ENCODE peak calls at places on chromosomes 11 and 22, in five cellular contexts. One of them, this sample, is unnamed.

GRCh38 chr11:20000393-20001134 is 159.7 kb downstream of the DBX1 start:
- DNase-seq in mesenchymal stem cell: peak; percentile 71
- DNase-seq in H1: peak; percentile 72
- DNase-seq in IMR-90: no peak
- DNase-seq in mesendoderm: peak; percentile 95
- DNase-seq in this sample: peak; percentile 87

GRCh38 chr11:117477721-117478120 is 150.1 kb downstream of the CEP164 start:
- DNase-seq in H1: no peak
- DNase-seq in mesendoderm: no peak
- DNase-seq in IMR-90: no peak
- DNase-seq in mesenchymal stem cell: no peak
- DNase-seq in this sample: no peak

GRCh38 chr11:126500981-126501380 is 145.5 kb downstream of the ST3GAL4 start:
- DNase-seq in H1: no peak
- DNase-seq in mesenchymal stem cell: no peak
- DNase-seq in IMR-90: no peak
- DNase-seq in mesendoderm: no peak
- DNase-seq in this sample: no peak

GRCh38 chr11:107999759-108000455 is 8.8 kb upstream of the CUL5 start:
- DNase-seq in mesendoderm: peak; percentile 92
- DNase-seq in IMR-90: peak; percentile 28
- DNase-seq in H1: peak; percentile 72
- DNase-seq in mesenchymal stem cell: peak; percentile 68
- DNase-seq in this sample: peak; percentile 38

GRCh38 chr22:44025171-44026065 is 1.3 kb downstream of the PARVB start:
- DNase-seq in mesendoderm: no peak
- DNase-seq in H1: no peak
- DNase-seq in mesenchymal stem cell: no peak
- DNase-seq in IMR-90: no peak
- DNase-seq in this sample: no peak

GRCh38 chr11:113952070-113952469 is 22.8 kb upstream of the HTR3A start:
- DNase-seq in mesenchymal stem cell: no peak
- DNase-seq in mesendoderm: no peak
- DNase-seq in H1: no peak
- DNase-seq in IMR-90: no peak
- DNase-seq in this sample: no peak

GRCh38 chr22:44738347-44738715 is 14.0 kb upstream of the ARHGAP8 start:
- DNase-seq in mesendoderm: peak; percentile 69
- DNase-seq in H1: peak; percentile 54
- DNase-seq in mesenchymal stem cell: no peak
- DNase-seq in IMR-90: peak; percentile 17
- DNase-seq in this sample: no peak

GRCh38 chr11:528166-528814 is 7.1 kb downstream of the HRAS start:
- DNase-seq in mesendoderm: no peak
- DNase-seq in H1: no peak
- DNase-seq in mesenchymal stem cell: no peak
- DNase-seq in IMR-90: no peak
- DNase-seq in this sample: no peak

GRCh38 chr11:32109138-32109537 is 18.3 kb downstream of the RCN1 start:
- DNase-seq in H1: no peak
- DNase-seq in IMR-90: peak; percentile 94
- DNase-seq in mesenchymal stem cell: peak; percentile 61
- DNase-seq in mesendoderm: no peak
- DNase-seq in this sample: no peak

GRCh38 chr11:6319879-6320410 is 356 bp downstream of the CAVIN3 start:
- DNase-seq in H1: no peak
- DNase-seq in mesenchymal stem cell: peak; percentile 91
- DNase-seq in IMR-90: peak; percentile 91
- DNase-seq in mesendoderm: peak; percentile 96
- DNase-seq in this sample: peak; percentile 71

GRCh38 chr22:26887456-26887855 is 230.1 kb downstream of the MIAT start:
- DNase-seq in mesendoderm: peak; percentile 46
- DNase-seq in mesenchymal stem cell: peak; percentile 83
- DNase-seq in IMR-90: peak; percentile 74
- DNase-seq in H1: no peak
- DNase-seq in this sample: no peak

GRCh38 chr22:36252754-36253522 is at the start of gene APOL1:
- DNase-seq in mesenchymal stem cell: peak; percentile 72
- DNase-seq in IMR-90: peak; percentile 43
- DNase-seq in H1: no peak
- DNase-seq in mesendoderm: no peak
- DNase-seq in this sample: no peak

GRCh38 chr22:29022101-29022817 is 39.4 kb downstream of the C22orf31 start:
- DNase-seq in IMR-90: no peak
- DNase-seq in H1: no peak
- DNase-seq in mesendoderm: no peak
- DNase-seq in mesenchymal stem cell: no peak
- DNase-seq in this sample: no peak

GRCh38 chr11:67584205-67584880 is 731 bp downstream of the GSTP1 start:
- DNase-seq in mesendoderm: peak; percentile 69
- DNase-seq in mesenchymal stem cell: peak; percentile 65
- DNase-seq in H1: peak; percentile 60
- DNase-seq in IMR-90: peak; percentile 54
- DNase-seq in this sample: no peak

GRCh38 chr22:37284126-37284806 is 2.0 kb downstream of the CYTH4 start:
- DNase-seq in mesenchymal stem cell: no peak
- DNase-seq in mesendoderm: no peak
- DNase-seq in IMR-90: no peak
- DNase-seq in H1: no peak
- DNase-seq in this sample: no peak
- H3K4me3 ChIP-seq in mesenchymal stem cell: no peak overlapping the region
- H3K4me3 ChIP-seq in mesendoderm: no peak overlapping the region
- H3K4me3 ChIP-seq in IMR-90: no peak overlapping the region
- H3K4me3 ChIP-seq in H1: no peak overlapping the region
- H3K4me3 ChIP-seq in this sample: no peak overlapping the region

GRCh38 chr11:2471804-2472096 is 26.9 kb downstream of the KCNQ1 start:
- DNase-seq in H1: no peak
- DNase-seq in mesendoderm: no peak
- DNase-seq in mesenchymal stem cell: no peak
- DNase-seq in IMR-90: no peak
- DNase-seq in this sample: no peak

GRCh38 chr11:2473361-2474058 is 28.7 kb downstream of the KCNQ1 start:
- DNase-seq in mesendoderm: no peak
- DNase-seq in H1: no peak
- DNase-seq in mesenchymal stem cell: no peak
- DNase-seq in IMR-90: no peak
- DNase-seq in this sample: no peak

GRCh38 chr11:2470495-2470894 is 25.7 kb downstream of the KCNQ1 start:
- DNase-seq in mesendoderm: no peak
- DNase-seq in IMR-90: no peak
- DNase-seq in H1: no peak
- DNase-seq in mesenchymal stem cell: no peak
- DNase-seq in this sample: no peak

GRCh38 chr11:2472428-2473186 is 27.8 kb downstream of the KCNQ1 start:
- DNase-seq in H1: no peak
- DNase-seq in mesendoderm: no peak
- DNase-seq in mesenchymal stem cell: no peak
- DNase-seq in IMR-90: no peak
- DNase-seq in this sample: no peak

DNA sequence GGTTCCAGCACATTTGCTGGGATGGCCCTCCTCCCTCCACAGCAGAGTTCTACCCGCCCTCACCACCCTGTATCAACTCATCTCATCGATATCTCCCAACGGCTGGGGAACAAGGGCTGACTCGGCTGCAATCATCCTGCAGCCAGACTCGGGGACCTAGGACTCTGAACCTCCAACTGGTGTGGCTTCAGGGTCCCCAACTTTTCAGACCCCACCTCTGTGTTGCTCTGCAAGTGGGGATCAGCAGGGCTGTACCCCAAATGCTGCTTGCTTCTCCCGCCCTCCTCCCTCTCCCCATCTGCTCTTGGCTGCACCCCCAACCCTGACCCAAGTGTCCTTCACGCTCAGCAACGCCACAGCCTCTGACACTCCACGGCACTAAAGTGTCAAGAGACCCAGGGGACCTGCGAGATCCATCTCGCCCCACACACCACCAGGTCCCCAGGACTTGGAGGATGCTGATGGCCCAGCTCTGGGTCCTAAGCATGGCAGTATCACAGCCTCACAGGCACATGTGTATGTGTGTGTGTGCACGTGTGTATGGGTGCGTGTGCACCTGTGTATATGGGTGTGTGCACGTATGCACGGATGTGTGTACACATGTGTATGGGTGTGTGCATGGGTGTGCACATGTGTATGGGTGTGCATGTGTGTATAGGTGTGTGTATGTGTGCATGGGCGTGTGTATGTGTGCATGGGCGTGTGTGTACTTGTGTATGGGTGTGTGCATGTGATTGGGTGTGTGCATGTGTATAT is 26.4 kb downstream of the KCNQ1 start:
- DNase-seq in mesendoderm: no peak
- DNase-seq in IMR-90: no peak
- DNase-seq in H1: no peak
- DNase-seq in mesenchymal stem cell: no peak
- DNase-seq in this sample: no peak
- H3K23ac ChIP-seq in mesendoderm: no peak overlapping the region
- H3K23ac ChIP-seq in IMR-90: no peak overlapping the region
- H3K23ac ChIP-seq in H1: no peak overlapping the region
- H3K23ac ChIP-seq in mesenchymal stem cell: no peak overlapping the region
- H3K23ac ChIP-seq in this sample: no peak overlapping the region

DNA sequence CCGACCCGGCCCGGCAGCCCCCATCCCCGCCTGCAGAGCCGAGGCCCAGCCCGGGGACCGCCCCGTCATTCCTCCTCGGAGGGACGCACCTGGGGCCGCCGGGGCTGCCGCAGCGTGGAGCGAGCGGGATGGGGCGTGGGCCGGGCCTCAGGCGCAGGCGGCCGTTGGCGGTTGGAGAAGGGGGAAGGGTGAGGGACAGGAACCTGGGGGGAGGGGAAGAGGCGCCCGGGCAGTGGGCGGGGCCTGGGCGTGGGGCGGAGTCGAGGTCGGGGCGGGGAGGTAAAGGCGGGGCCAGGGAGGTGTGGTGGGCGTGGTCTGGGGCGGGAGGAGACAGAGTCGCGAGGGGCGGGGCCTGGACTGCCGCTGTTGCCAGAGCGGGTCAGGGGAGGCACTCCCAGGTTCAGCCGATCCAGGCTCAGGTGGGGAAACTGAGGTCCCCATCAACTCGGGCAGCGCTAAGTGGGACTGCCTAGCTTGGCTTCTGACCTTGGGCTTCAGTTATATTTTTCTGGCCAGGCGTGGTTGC is at the start of gene TESMIN:
- DNase-seq in mesenchymal stem cell: peak; percentile 74
- DNase-seq in H1: peak; percentile 99
- DNase-seq in mesendoderm: peak; percentile 95
- DNase-seq in IMR-90: peak; percentile 46
- DNase-seq in this sample: peak; percentile 84
- H2BK15ac ChIP-seq in mesenchymal stem cell: peak within 1 kb of the TSS; percentile 63
- H2BK15ac ChIP-seq in H1: peak within 1 kb of the TSS; percentile 81
- H2BK15ac ChIP-seq in mesendoderm: no peak within 1 kb of the TSS
- H2BK15ac ChIP-seq in IMR-90: no peak within 1 kb of the TSS
- H2BK15ac ChIP-seq in this sample: peak within 1 kb of the TSS; percentile 93

GRCh38 chr22:42367980-42368378 is 64.2 kb downstream of the NFAM1 start:
- DNase-seq in H1: no peak
- DNase-seq in IMR-90: no peak
- DNase-seq in mesendoderm: no peak
- DNase-seq in mesenchymal stem cell: no peak
- DNase-seq in this sample: no peak

GRCh38 chr22:42365942-42366660 is 66.1 kb downstream of the NFAM1 start:
- DNase-seq in H1: no peak
- DNase-seq in IMR-90: no peak
- DNase-seq in mesendoderm: no peak
- DNase-seq in mesenchymal stem cell: no peak
- DNase-seq in this sample: no peak

GRCh38 chr22:42368379-42369249 is 63.6 kb downstream of the NFAM1 start:
- DNase-seq in mesendoderm: no peak
- DNase-seq in mesenchymal stem cell: no peak
- DNase-seq in H1: peak; percentile 88
- DNase-seq in IMR-90: no peak
- DNase-seq in this sample: no peak

GRCh38 chr22:42365337-42365865 is 66.8 kb downstream of the NFAM1 start:
- DNase-seq in mesenchymal stem cell: no peak
- DNase-seq in mesendoderm: peak; percentile 88
- DNase-seq in IMR-90: no peak
- DNase-seq in H1: no peak
- DNase-seq in this sample: no peak

DNA sequence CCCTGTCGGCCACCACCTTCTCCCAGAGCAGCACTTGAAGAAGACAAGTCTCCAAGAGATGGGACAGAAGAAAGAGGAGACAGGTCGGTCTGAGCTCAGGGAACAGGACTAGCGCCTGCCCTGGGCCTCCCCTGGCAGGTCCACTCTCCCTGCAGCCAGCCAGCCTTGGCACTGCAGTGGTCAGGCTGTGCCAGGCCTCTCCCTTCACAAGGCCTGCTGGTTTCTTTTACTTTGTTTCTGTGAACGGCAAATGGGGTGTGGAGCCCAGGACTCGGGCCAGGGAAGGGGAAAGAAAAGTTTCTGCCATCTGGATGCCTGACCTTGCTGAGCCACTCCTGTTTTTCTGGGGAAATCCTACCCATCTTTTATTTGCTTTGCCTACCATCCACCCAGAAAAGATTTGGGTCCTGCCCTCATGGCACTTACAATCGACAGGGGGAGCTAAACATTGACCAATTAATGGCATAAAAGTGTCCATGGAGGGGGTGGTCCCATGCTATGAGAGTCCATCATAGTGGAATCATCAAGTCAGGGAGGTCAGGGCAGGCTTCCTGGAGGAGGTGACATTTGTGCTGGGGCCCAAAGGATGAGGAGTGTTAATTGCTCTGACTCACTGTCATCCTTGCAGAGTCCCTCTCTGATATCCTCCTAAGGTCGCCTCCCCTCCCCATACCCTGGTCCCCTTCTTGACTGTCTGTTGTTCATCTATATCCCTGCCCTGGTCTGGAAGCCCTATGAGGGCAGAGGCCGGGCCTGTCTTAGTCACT is 65.2 kb downstream of the NFAM1 start:
- DNase-seq in mesenchymal stem cell: no peak
- DNase-seq in mesendoderm: no peak
- DNase-seq in IMR-90: no peak
- DNase-seq in H1: no peak
- DNase-seq in this sample: no peak
- H3K4me3 ChIP-seq in mesenchymal stem cell: no peak overlapping the region
- H3K4me3 ChIP-seq in mesendoderm: no peak overlapping the region
- H3K4me3 ChIP-seq in IMR-90: no peak overlapping the region
- H3K4me3 ChIP-seq in H1: peak overlapping the region; percentile 97
- H3K4me3 ChIP-seq in this sample: no peak overlapping the region

This sample was measured in neuronal stem cell.